ENCODE peak calls at places on chromosome 4, in five cellular contexts. One of them, this sample, is unnamed.

GRCh38 chr4:185374573-185374972 is 21.2 kb downstream of the LRP2BP start:
- DNase-seq in sciatic nerve: no peak
- DNase-seq in A172: no peak
- DNase-seq in SJSA1: no peak
- DNase-seq in GM12892: no peak
- DNase-seq in this sample: no peak

GRCh38 chr4:185838514-185839203 is 26.7 kb upstream of the SORBS2 start:
- DNase-seq in SJSA1: no peak
- DNase-seq in A172: no peak
- DNase-seq in GM12892: no peak
- DNase-seq in sciatic nerve: no peak
- DNase-seq in this sample: no peak

GRCh38 chr4:128294464-128294863 is 6.9 kb upstream of the PGRMC2 start:
- DNase-seq in GM12892: no peak
- DNase-seq in SJSA1: no peak
- DNase-seq in sciatic nerve: no peak
- DNase-seq in A172: no peak
- DNase-seq in this sample: no peak

GRCh38 chr4:162560073-162560472 is 396.3 kb upstream of the FSTL5 start:
- DNase-seq in A172: no peak
- DNase-seq in GM12892: no peak
- DNase-seq in sciatic nerve: no peak
- DNase-seq in SJSA1: no peak
- DNase-seq in this sample: no peak

GRCh38 chr4:183554878-183555585 is 50.2 kb downstream of the ING2 start:
- DNase-seq in SJSA1: no peak
- DNase-seq in A172: no peak
- DNase-seq in sciatic nerve: no peak
- DNase-seq in GM12892: no peak
- DNase-seq in this sample: no peak

GRCh38 chr4:185359767-185360446 is 35.8 kb downstream of the LRP2BP start:
- DNase-seq in A172: peak; percentile 64
- DNase-seq in GM12892: no peak
- DNase-seq in sciatic nerve: no peak
- DNase-seq in SJSA1: no peak
- DNase-seq in this sample: no peak

GRCh38 chr4:51858605-51859211 is 15.8 kb downstream of the DCUN1D4 start:
- DNase-seq in A172: no peak
- DNase-seq in SJSA1: no peak
- DNase-seq in GM12892: no peak
- DNase-seq in sciatic nerve: no peak
- DNase-seq in this sample: no peak

GRCh38 chr4:47289805-47290204 is 173.7 kb downstream of the COMMD8 start:
- DNase-seq in SJSA1: no peak
- DNase-seq in GM12892: no peak
- DNase-seq in sciatic nerve: no peak
- DNase-seq in A172: no peak
- DNase-seq in this sample: no peak

GRCh38 chr4:154928640-154929257 is 147.7 kb downstream of the RBM46 start:
- DNase-seq in sciatic nerve: no peak
- DNase-seq in SJSA1: no peak
- DNase-seq in GM12892: no peak
- DNase-seq in A172: peak; percentile 4
- DNase-seq in this sample: no peak

GRCh38 chr4:181569553-181569952 is 673.6 kb upstream of the TENM3 start:
- DNase-seq in GM12892: no peak
- DNase-seq in SJSA1: no peak
- DNase-seq in A172: peak; percentile 53
- DNase-seq in sciatic nerve: no peak
- DNase-seq in this sample: no peak

GRCh38 chr4:110586137-110586850 is 36.6 kb downstream of the PITX2 start:
- DNase-seq in GM12892: no peak
- DNase-seq in SJSA1: no peak
- DNase-seq in sciatic nerve: no peak
- DNase-seq in A172: peak; percentile 63
- DNase-seq in this sample: no peak

GRCh38 chr4:61501812-61502211 is 301.7 kb downstream of the ADGRL3 start:
- DNase-seq in GM12892: no peak
- DNase-seq in SJSA1: no peak
- DNase-seq in A172: no peak
- DNase-seq in sciatic nerve: no peak
- DNase-seq in this sample: no peak

GRCh38 chr4:54496412-54496811 is 161.3 kb upstream of the KIT start:
- DNase-seq in sciatic nerve: no peak
- DNase-seq in GM12892: no peak
- DNase-seq in SJSA1: no peak
- DNase-seq in A172: no peak
- DNase-seq in this sample: no peak

GRCh38 chr4:100823066-100823992 is 305.5 kb upstream of the EMCN start:
- DNase-seq in GM12892: no peak
- DNase-seq in sciatic nerve: no peak
- DNase-seq in SJSA1: no peak
- DNase-seq in A172: peak; percentile 37
- DNase-seq in this sample: peak; percentile 18

This sample was measured in epithelial cell of prostate.